ENCODE peak calls at places on chromosomes 7 and 10, in four cellular contexts. Q is adipocyte, H is BJ, Y is lung. X is an unnamed sample.
A peak's percentile ranks its signal among the peaks of the same experiment; 100 is the strongest.

GRCh38 chr7:107622429-107622828 is 38.2 kb upstream of the SLC26A4 start:
- DNase-seq in Q (peak; percentile 43), H (peak; percentile 68), Y (no peak), X (peak; percentile 45)

GRCh38 chr10:7797582-7797981 is 9.6 kb downstream of the ATP5F1C start:
- DNase-seq in Q (peak; percentile 89), H (peak; percentile 82), Y (no peak), X (peak; percentile 76)

GRCh38 chr7:156751319-156751718 is 110.7 kb downstream of the RNF32 start:
- DNase-seq in Q (peak; percentile 55), H (peak; percentile 17), Y (no peak), X (peak; percentile 82)

GRCh38 chr7:157603716-157604115 is 266.9 kb downstream of the DNAJB6 start:
- DNase-seq in Q (no peak), H (no peak), Y (no peak), X (no peak)

GRCh38 chr10:24382596-24382978 is 173.6 kb downstream of the KIAA1217 start:
- DNase-seq in Q (no peak), H (no peak), Y (no peak), X (no peak)

GRCh38 chr10:69641261-69641980 is 11.4 kb downstream of the FAM241B start:
- DNase-seq in Q (no peak), H (no peak), Y (no peak), X (no peak)

GRCh38 chr7:130356760-130357611 is 12.4 kb downstream of the CPA5 start:
- DNase-seq in Q (peak; percentile 83), H (no peak), Y (no peak), X (peak; percentile 76)

GRCh38 chr7:34823650-34824258 is 165.7 kb downstream of the NPSR1 start:
- DNase-seq in Q (peak; percentile 75), H (no peak), Y (peak; percentile 36), X (no peak)

GRCh38 chr7:16804674-16805439 is at the start of gene AGR2:
- DNase-seq in Q (no peak), H (no peak), Y (peak; percentile 71), X (no peak)

GRCh38 chr10:78937388-78937787 is 131.4 kb upstream of the ZMIZ1 start:
- DNase-seq in Q (no peak), H (no peak), Y (no peak), X (no peak)

GRCh38 chr7:36602975-36603887 is 121.1 kb downstream of the AOAH start:
- DNase-seq in Q (no peak), H (no peak), Y (no peak), X (no peak)

GRCh38 chr7:151888079-151888673 is 11.3 kb upstream of the PRKAG2 start:
- DNase-seq in Q (no peak), H (no peak), Y (no peak), X (no peak)

GRCh38 chr10:62728479-62728878 is 76.0 kb upstream of the ADO start:
- DNase-seq in Q (peak; percentile 11), H (no peak), Y (no peak), X (no peak)

GRCh38 chr7:98616381-98617050 is 569 bp upstream of the NPTX2 start:
- DNase-seq in Q (peak; percentile 2), H (no peak), Y (no peak), X (no peak)

GRCh38 chr7:13989138-13989943 is at the start of gene ETV1:
- DNase-seq in Q (peak; percentile 92), H (no peak), Y (peak; percentile 72), X (no peak)

GRCh38 chr7:29328811-29329210 is 134.2 kb downstream of the CHN2 start:
- DNase-seq in Q (peak; percentile 16), H (no peak), Y (no peak), X (no peak)

DNA sequence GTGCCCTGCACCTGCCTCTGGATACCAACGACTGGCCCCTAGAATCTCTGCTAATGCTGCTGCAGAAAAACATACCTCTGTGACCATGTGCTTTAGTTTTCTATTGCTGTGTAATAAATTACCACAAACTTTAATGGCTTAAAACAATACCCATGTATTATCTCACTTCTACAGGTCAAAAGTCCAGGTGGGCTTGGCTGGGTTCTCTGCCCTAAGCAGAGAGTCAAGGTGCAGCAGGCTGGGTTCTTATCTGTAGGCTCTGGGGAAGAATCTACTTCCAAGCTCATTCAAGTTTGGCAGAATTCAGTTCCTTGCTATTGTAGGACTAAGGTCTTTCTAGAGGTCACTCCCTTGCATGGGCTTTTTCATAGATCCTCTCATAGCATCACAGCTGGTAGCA is 52.3 kb downstream of the CCDC71L start:
- DNase-seq in Q (no peak), H (no peak), Y (no peak), X (no peak)
- H3K36me3 ChIP-seq in Q (no peaks in the 10 kb centered on the region), H (no peaks in the 10 kb centered on the region), Y (no peaks in the 10 kb centered on the region), X (no peaks in the 10 kb centered on the region)

GRCh38 chr10:32315426-32315825 is 31.5 kb downstream of the EPC1 start:
- DNase-seq in Q (no peak), H (no peak), Y (no peak), X (no peak)
- H3K36me3 ChIP-seq in Q (peaks cover 4% of the 10 kb centered on the region), H (no peaks in the 10 kb centered on the region), Y (peaks cover 2% of the 10 kb centered on the region), X (no peaks in the 10 kb centered on the region)

GRCh38 chr10:97434055-97434454 is 8.1 kb downstream of the PGAM1 start:
- DNase-seq in Q (no peak), H (no peak), Y (no peak), X (no peak)

GRCh38 chr10:97434557-97434956 is 8.6 kb downstream of the PGAM1 start:
- DNase-seq in Q (no peak), H (no peak), Y (no peak), X (no peak)

GRCh38 chr10:97433430-97434001 is 7.5 kb downstream of the PGAM1 start:
- DNase-seq in Q (no peak), H (no peak), Y (no peak), X (no peak)

DNA sequence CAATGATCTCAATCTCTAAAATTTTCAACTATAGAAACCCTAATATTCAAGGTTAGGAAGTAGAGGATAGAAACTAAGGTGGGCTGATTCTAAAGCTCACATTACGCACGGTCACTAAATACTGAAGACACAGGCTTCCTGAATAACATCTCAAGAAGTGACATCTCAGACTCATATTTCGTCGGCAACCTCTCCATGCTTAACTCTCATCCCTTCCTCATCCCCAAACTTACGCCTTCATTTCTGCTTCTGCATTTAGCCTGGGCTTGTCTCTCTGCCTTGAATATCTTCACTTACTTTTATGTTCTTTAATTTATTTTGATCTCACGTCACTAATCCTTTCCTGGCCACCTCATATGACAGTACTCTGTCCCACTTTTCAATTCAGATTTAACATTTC is 9.2 kb downstream of the PGAM1 start:
- DNase-seq in Q (no peak), H (no peak), Y (no peak), X (no peak)
- H3K36me3 ChIP-seq in Q (peaks cover 73% of the 10 kb centered on the region), H (peaks cover 19% of the 10 kb centered on the region), Y (peaks cover 41% of the 10 kb centered on the region), X (peaks cover 2% of the 10 kb centered on the region)

GRCh38 chr7:45071528-45071927 is 17.2 kb downstream of the NACAD start:
- DNase-seq in Q (no peak), H (no peak), Y (no peak), X (no peak)

GRCh38 chr7:45070254-45070642 is 18.5 kb downstream of the NACAD start:
- DNase-seq in Q (no peak), H (no peak), Y (no peak), X (no peak)

GRCh38 chr7:45068236-45069023 is 20.3 kb downstream of the NACAD start:
- DNase-seq in Q (no peak), H (no peak), Y (no peak), X (no peak)

GRCh38 chr7:45067582-45067981 is 21.2 kb downstream of the NACAD start:
- DNase-seq in Q (no peak), H (no peak), Y (no peak), X (no peak)

DNA sequence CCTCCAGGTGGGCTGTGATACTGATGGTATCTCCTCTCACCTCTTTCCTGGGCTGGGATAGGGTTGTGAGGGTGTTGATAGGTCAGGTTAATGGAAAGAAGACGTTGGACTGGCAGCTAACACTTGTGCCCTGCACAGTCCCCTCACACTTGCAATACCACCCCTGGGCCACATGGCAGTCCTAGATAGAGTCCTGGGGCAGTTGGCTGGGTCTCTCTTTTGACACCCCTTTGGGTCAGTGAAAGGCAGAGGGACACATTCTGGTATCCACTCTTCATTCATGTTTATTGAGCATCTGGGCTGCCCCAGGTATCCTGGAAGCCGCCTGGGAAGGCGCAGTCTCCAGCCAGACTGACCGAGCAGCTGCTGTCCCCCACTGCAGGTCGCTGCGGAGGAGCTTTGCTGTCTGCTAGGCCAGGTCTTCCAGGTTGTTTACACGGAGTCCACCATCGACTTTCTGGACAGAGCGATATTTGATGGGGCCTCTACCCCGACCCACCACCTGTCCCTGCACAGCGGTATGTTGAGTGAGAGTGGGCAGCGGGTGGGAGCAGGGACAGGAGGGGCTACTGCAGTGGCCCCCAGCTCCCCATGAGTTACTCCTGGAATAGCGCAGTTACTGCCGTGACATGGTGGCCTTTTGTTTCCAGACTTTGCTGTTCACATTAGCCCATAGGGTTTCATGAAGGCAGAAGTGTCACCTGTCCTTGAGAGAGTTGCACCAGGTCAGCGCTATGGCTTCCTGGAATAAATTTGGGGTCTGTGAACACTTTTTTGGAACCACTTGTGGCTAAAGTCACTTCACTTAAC is 19.1 kb downstream of the NACAD start:
- DNase-seq in Q (no peak), H (no peak), Y (no peak), X (no peak)
- H3K36me3 ChIP-seq in Q (peaks cover 65% of the 10 kb centered on the region), H (peaks cover 34% of the 10 kb centered on the region), Y (peaks cover 64% of the 10 kb centered on the region), X (peaks cover 1% of the 10 kb centered on the region)

DNA sequence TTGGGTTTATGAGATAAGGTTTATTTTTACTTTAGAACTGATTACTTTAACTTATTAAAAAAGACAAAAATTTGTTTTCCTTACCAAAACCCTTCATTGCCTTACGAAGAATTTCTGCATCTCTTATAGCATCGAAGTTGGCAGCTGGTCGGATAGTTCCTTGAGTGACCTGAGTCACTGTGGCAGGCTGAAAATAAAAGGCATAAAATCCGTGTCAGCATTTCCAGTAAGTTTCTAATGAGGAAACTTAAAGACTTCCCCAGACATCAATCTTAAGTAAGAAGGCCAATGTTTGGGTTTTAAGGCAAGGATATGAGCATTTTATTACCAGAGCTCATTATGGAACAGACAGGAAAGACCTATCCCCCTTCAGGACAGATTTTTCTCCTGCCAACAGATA is 25.6 kb downstream of the ANXA7 start:
- DNase-seq in Q (no peak), H (no peak), Y (no peak), X (no peak)
- H3K36me3 ChIP-seq in Q (peaks cover 85% of the 10 kb centered on the region), H (peaks cover 10% of the 10 kb centered on the region), Y (peaks cover 27% of the 10 kb centered on the region), X (peaks cover 2% of the 10 kb centered on the region)

GRCh38 chr7:66939325-66939724 is 18.3 kb downstream of the TMEM248 start:
- DNase-seq in Q (no peak), H (no peak), Y (no peak), X (no peak)
- H3K36me3 ChIP-seq in Q (peaks cover 31% of the 10 kb centered on the region), H (no peaks in the 10 kb centered on the region), Y (peaks cover 15% of the 10 kb centered on the region), X (no peaks in the 10 kb centered on the region)